ENCODE peak calls at places on chromosomes 4 and X, in six cellular contexts. Z is IMR-90, H is mesenchymal stem cell, U is mesendoderm, L is H9, T is neuronal stem cell. N is an unnamed sample.
A peak's percentile ranks its signal among the peaks of the same experiment; 100 is the strongest.

GRCh38 chrX:48927736-48928382 is 9.0 kb upstream of the PIM2 start:
- DNase-seq in H (no peak), U (peak; percentile 82), Z (no peak), T (no peak), L (peak; percentile 77), N (no peak)

GRCh38 chr4:26085581-26085980 is 171.6 kb downstream of the SMIM20 start:
- DNase-seq in H (no peak), T (no peak), U (peak; percentile 16), L (no peak), Z (no peak), N (peak; percentile 79)

GRCh38 chr4:145207934-145208333 is 27.5 kb upstream of the OTUD4 start:
- DNase-seq in U (no peak), Z (no peak), L (no peak), T (no peak), H (no peak), N (no peak)

GRCh38 chr4:149113804-149114430 is 671.7 kb upstream of the NR3C2 start:
- DNase-seq in U (no peak), T (no peak), Z (peak; percentile 87), H (peak; percentile 22), L (no peak), N (peak; percentile 38)

GRCh38 chr4:40333921-40334352 is 1.2 kb upstream of the CHRNA9 start:
- DNase-seq in H (peak; percentile 87), U (peak; percentile 83), Z (peak; percentile 76), L (no peak), T (no peak), N (peak; percentile 41)

GRCh38 chr4:149983931-149984330 is 94.3 kb upstream of the DCLK2 start:
- DNase-seq in U (no peak), L (no peak), T (no peak), H (no peak), Z (no peak), N (no peak)

GRCh38 chrX:68895339-68896250 is 66.8 kb downstream of the EFNB1 start:
- DNase-seq in T (no peak), H (peak; percentile 76), U (peak; percentile 53), Z (peak; percentile 42), L (no peak), N (no peak)

GRCh38 chrX:106730385-106730784 is 3.9 kb downstream of the RNF128 start:
- DNase-seq in L (no peak), H (no peak), Z (peak; percentile 22), U (no peak), T (no peak), N (peak; percentile 55)

GRCh38 chrX:16278927-16279326 is 111.6 kb downstream of the MAGEB17 start:
- DNase-seq in H (no peak), Z (no peak), U (peak; percentile 48), T (no peak), L (peak; percentile 74), N (no peak)

GRCh38 chr4:7398788-7399432 is 35.8 kb downstream of the PSAPL1 start:
- DNase-seq in L (peak; percentile 13), H (no peak), Z (no peak), T (no peak), U (no peak), N (no peak)

GRCh38 chrX:30931920-30932319 is 42.9 kb upstream of the TAB3 start:
- DNase-seq in T (no peak), L (no peak), H (no peak), Z (no peak), U (no peak), N (no peak)

GRCh38 chrX:21657318-21658151 is 595 bp downstream of the KLHL34 start:
- DNase-seq in H (no peak), T (no peak), L (no peak), Z (no peak), U (no peak), N (no peak)

GRCh38 chr4:156609421-156609820 is 362.2 kb downstream of the PDGFC start:
- DNase-seq in U (peak; percentile 33), H (no peak), L (no peak), T (no peak), Z (no peak), N (no peak)

GRCh38 chr4:1588306-1588705 is 95.8 kb downstream of the FAM53A start:
- DNase-seq in Z (no peak), H (no peak), T (no peak), L (no peak), U (no peak), N (no peak)

GRCh38 chr4:123361195-123361861 is 35.3 kb upstream of the SPRY1 start:
- DNase-seq in H (peak; percentile 91), Z (peak; percentile 94), L (no peak), T (no peak), U (no peak), N (no peak)

GRCh38 chrX:11336201-11336600 is 43.0 kb downstream of the AMELX start:
- DNase-seq in L (no peak), Z (no peak), U (no peak), H (no peak), T (no peak), N (no peak)

GRCh38 chr4:154622598-154622997 is 10.1 kb upstream of the FGG start:
- DNase-seq in Z (peak; percentile 48), U (peak; percentile 61), L (no peak), H (peak; percentile 41), T (peak; percentile 14), N (peak; percentile 46)

GRCh38 chr4:10118355-10119004 is 1.9 kb upstream of the WDR1 start:
- DNase-seq in Z (no peak), H (no peak), U (no peak), L (no peak), T (no peak), N (no peak)
- H2AK5ac ChIP-seq in Z (no peak overlapping the region), H (peak overlapping the region; percentile 68), U (no peak overlapping the region), L (no peak overlapping the region), T (no peak overlapping the region), N (no peak overlapping the region)

GRCh38 chrX:72120798-72121197 is 10.9 kb downstream of the RTL5 start:
- DNase-seq in Z (no peak), U (no peak), L (no peak), H (no peak), T (no peak), N (no peak)

GRCh38 chrX:72124540-72125201 is 7.0 kb downstream of the RTL5 start:
- DNase-seq in U (peak; percentile 33), L (no peak), Z (no peak), T (no peak), H (no peak), N (no peak)

GRCh38 chrX:72122621-72123275 is 9.0 kb downstream of the RTL5 start:
- DNase-seq in T (no peak), L (no peak), Z (no peak), H (no peak), U (no peak), N (no peak)

GRCh38 chrX:72123471-72124185 is 8.1 kb downstream of the RTL5 start:
- DNase-seq in H (peak; percentile 89), L (peak; percentile 81), Z (peak; percentile 5), U (peak; percentile 96), T (peak; percentile 74), N (no peak)

GRCh38 chrX:72121381-72121780 is 10.3 kb downstream of the RTL5 start:
- DNase-seq in H (peak; percentile 78), U (no peak), T (no peak), Z (peak; percentile 75), L (no peak), N (no peak)
- H2AK5ac ChIP-seq in H (no peak overlapping the region), U (no peak overlapping the region), T (no peak overlapping the region), Z (no peak overlapping the region), L (no peak overlapping the region), N (no peak overlapping the region)

DNA sequence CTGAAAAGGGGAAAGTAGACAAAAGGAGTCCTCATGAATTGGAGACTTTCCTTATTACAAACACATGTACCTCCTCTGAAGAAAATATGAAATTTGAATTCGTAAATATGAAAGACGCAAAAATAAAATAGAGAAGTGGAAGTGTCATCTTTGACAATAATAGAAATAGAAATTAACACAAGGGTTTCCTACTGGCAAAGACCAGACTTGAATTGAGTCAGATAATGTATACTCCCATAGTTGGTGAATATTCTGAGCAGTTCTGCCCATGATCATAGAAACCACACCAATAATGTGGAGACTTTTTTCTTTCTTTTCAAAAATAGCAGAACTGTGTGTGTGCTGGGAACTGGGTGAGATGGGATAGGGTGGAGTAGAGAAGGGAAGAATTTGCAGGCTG is 277.7 kb upstream of the TET2 start:
- DNase-seq in Z (no peak), L (no peak), U (no peak), T (no peak), H (no peak), N (no peak)
- H2AK5ac ChIP-seq in Z (no peak overlapping the region), L (no peak overlapping the region), U (no peak overlapping the region), T (no peak overlapping the region), H (no peak overlapping the region), N (no peak overlapping the region)

DNA sequence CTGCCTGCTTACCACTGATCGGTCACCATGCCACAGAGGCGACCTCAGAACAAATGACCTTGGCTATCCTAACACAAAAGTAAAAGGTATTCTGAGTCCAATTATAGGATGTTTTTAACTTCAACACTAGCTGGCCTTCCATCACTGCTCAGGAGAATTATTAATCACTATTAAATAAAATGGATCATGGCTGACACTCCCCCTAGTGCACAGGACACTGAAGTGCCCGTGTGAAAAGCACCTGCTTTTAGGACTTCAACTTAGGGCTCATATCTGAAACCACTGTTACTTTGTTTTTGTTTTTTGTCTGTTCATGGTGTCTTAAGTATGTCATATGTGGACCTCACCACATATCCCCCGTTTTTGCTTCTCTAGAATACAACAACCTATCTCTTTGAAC is 33.9 kb downstream of the STX18 start:
- DNase-seq in L (no peak), U (no peak), Z (no peak), H (no peak), T (no peak), N (no peak)
- H2AK5ac ChIP-seq in L (no peak overlapping the region), U (no peak overlapping the region), Z (no peak overlapping the region), H (no peak overlapping the region), T (no peak overlapping the region), N (no peak overlapping the region)

GRCh38 chr4:109125084-109125483 is 177.4 kb downstream of the COL25A1 start:
- DNase-seq in H (no peak), U (peak; percentile 95), L (no peak), T (no peak), Z (no peak), N (no peak)
- H2AK5ac ChIP-seq in H (no peak overlapping the region), U (no peak overlapping the region), L (no peak overlapping the region), T (no peak overlapping the region), Z (no peak overlapping the region), N (no peak overlapping the region)